ENCODE peak calls at places on chromosome 13, in nine cellular contexts. M, R, G, P, J, N, A, I and X are unnamed samples.

GRCh38 chr13:80669112-80669511 is 328.2 kb upstream of the SPRY2 start:
- DNase-seq in I (no peak), A (no peak), R (no peak), M (no peak), J (no peak), P (no peak), N (no peak), G (no peak), X (no peak)

GRCh38 chr13:99426426-99426825 is 74.8 kb upstream of the TM9SF2 start:
- DNase-seq in G (no peak), R (no peak), P (no peak), J (no peak), M (no peak), I (no peak), A (no peak), N (no peak), X (no peak)

GRCh38 chr13:61002686-61003085 is 413.0 kb downstream of the PCDH20 start:
- DNase-seq in N (no peak), M (no peak), G (no peak), R (no peak), A (no peak), I (no peak), P (no peak), J (no peak), X (no peak)

GRCh38 chr13:85659493-85659892 is 139.7 kb downstream of the SLITRK6 start:
- DNase-seq in G (no peak), N (no peak), R (no peak), M (no peak), I (no peak), A (peak; percentile 66), P (no peak), J (no peak), X (no peak)

GRCh38 chr13:106533101-106533939 is 2.1 kb downstream of the EFNB2 start:
- DNase-seq in I (no peak), G (no peak), P (peak; percentile 84), R (peak; percentile 86), M (peak; percentile 95), A (peak; percentile 88), J (peak; percentile 69), N (no peak), X (no peak)

GRCh38 chr13:43273362-43273761 is 250.0 kb downstream of the DNAJC15 start:
- DNase-seq in M (no peak), R (no peak), J (peak; percentile 67), G (no peak), N (no peak), I (no peak), A (no peak), P (no peak), X (no peak)

GRCh38 chr13:73169971-73170370 is 111.2 kb downstream of the KLF5 start:
- DNase-seq in N (no peak), P (no peak), R (no peak), J (no peak), A (no peak), G (no peak), I (no peak), M (no peak), X (no peak)

GRCh38 chr13:108859202-108860012 is 230.0 kb downstream of the MYO16 start:
- DNase-seq in R (no peak), M (peak; percentile 49), G (no peak), P (no peak), A (peak; percentile 74), J (peak; percentile 58), N (no peak), I (no peak), X (no peak)

GRCh38 chr13:49298903-49299605 is 51.3 kb downstream of the CDADC1 start:
- DNase-seq in J (no peak), A (no peak), G (no peak), R (no peak), I (no peak), P (no peak), N (no peak), M (no peak), X (no peak)

GRCh38 chr13:111215081-111216047 is 100.3 kb downstream of the ARHGEF7 start:
- DNase-seq in G (no peak), R (no peak), J (no peak), I (no peak), N (no peak), M (no peak), P (no peak), A (no peak), X (no peak)

GRCh38 chr13:114224201-114224600 is 10.5 kb upstream of the CDC16 start:
- DNase-seq in I (no peak), A (no peak), J (no peak), R (no peak), G (no peak), M (no peak), P (no peak), N (no peak), X (no peak)

GRCh38 chr13:84433024-84433423 is 550.8 kb upstream of the SLITRK1 start:
- DNase-seq in A (peak; percentile 4), N (no peak), I (no peak), J (peak; percentile 93), G (no peak), M (no peak), P (no peak), R (no peak), X (no peak)

GRCh38 chr13:33150146-33150545 is 133.9 kb downstream of the KL start:
- DNase-seq in A (peak; percentile 34), M (no peak), G (no peak), R (no peak), N (no peak), P (no peak), J (no peak), I (no peak), X (no peak)

GRCh38 chr13:27853871-27854270 is 61.6 kb downstream of the GSX1 start:
- DNase-seq in J (no peak), G (no peak), M (no peak), I (no peak), N (no peak), R (no peak), P (no peak), A (no peak), X (no peak)

GRCh38 chr13:71721117-71721516 is 145.9 kb downstream of the DACH1 start:
- DNase-seq in I (no peak), J (no peak), M (no peak), N (no peak), G (no peak), R (no peak), P (no peak), A (no peak), X (no peak)

GRCh38 chr13:28161370-28161769 is 23.0 kb downstream of the PAN3 start:
- DNase-seq in N (no peak), J (peak; percentile 60), G (no peak), R (no peak), P (no peak), A (no peak), I (peak; percentile 64), M (peak; percentile 71), X (no peak)

GRCh38 chr13:52832268-52832667 is 16.2 kb downstream of the PCDH8 start:
- DNase-seq in A (no peak), J (no peak), I (no peak), N (no peak), R (no peak), G (no peak), M (no peak), P (no peak), X (no peak)

DNA sequence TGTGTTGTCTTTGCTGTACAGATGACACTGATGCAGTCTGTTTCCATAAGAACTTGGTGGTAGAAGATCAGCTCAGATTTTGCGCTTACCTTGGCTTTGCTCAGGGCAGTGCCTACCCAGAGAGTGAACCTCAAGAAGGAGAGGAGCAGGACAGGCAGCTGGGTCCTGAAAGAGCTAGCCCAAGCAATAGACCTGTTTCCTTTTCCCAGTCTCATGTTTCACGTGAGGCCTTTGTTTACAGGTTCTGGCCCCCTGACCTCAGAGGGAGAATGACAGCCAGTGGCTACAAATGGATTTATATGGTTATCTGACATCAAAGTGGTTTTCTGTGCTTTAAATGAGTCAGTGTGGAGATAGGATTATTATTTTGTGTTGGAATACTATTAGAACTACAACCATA is 40.1 kb downstream of the METTL21C start:
- DNase-seq in G (no peak), M (no peak), R (no peak), A (no peak), I (no peak), J (no peak), N (no peak), P (no peak), X (no peak)
- H3K36me3 ChIP-seq in G (peaks cover 16% of the 10 kb centered on the region), M (peaks cover 3% of the 10 kb centered on the region), R (peaks cover 17% of the 10 kb centered on the region), A (peaks cover 7% of the 10 kb centered on the region), I (peaks cover 46% of the 10 kb centered on the region), J (peaks cover 20% of the 10 kb centered on the region), N (peaks cover 35% of the 10 kb centered on the region), P (peaks cover 16% of the 10 kb centered on the region), X (peaks cover 82% of the 10 kb centered on the region)

DNA sequence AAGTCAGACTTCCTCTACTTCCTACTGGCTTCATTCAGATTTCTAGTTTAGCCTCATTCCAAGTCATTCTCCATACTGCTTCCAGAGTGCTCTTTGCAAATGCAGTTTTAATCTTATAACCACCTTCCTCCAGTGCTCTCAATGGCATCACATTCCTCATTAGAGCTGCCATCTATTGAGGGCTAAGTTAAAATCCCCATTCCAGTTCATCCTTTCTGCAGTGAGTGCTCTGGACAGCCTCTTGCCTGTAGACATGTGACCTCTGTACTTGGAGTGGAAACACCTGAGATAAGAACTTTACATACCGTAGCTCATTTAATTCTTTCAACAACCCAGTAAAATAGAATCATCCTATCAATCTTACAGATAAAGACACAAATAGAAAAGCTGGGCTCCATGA is 57.9 kb upstream of the MAB21L1 start:
- DNase-seq in A (no peak), P (no peak), J (no peak), G (no peak), I (no peak), N (no peak), M (no peak), R (no peak), X (no peak)
- H3K4me1 ChIP-seq in A (no peaks in the 10 kb centered on the region), P (no peaks in the 10 kb centered on the region), J (no peaks in the 10 kb centered on the region), G (no peaks in the 10 kb centered on the region), I (no peaks in the 10 kb centered on the region), N (no peaks in the 10 kb centered on the region), M (no peaks in the 10 kb centered on the region), R (no peaks in the 10 kb centered on the region), X (no peaks in the 10 kb centered on the region)

DNA sequence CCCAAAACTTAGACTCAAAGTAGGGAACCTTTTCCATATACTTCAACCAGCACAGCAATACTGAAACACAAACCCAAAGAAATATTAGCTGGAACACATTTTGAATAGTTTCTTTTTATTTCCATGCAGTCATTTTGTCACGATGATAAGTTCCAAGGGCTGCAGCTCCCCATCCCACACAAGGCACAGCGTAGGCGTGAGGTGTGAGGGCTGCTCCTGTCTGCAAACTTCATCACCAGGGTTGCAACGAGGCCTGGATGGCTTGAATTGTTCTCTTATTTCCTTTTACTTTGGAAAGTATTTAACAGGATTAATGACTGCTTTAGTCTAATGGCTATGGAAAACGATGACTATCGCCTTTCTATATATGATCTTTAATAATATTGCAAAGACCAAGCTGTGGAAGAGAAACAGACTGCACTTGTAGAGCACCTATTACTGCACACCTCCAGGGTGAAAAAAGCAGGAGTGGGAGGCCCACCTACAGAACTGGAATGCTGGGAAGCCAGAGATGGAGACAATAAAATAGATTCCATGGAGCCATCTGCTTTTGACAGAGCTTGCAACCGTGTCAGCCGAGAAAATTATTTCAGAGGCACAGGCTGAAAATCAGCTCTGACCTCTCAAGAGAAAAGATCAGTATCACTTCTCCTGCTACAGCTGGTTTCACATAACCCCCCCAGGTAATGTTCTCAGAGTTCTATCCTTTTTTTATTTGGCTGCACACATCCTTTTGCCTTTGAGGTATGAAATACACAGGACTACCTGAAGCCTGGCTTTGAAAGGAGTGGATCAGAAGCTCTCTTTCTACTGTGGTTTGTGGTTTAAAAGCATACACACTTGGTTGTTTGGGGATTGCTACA is 274.5 kb upstream of the NBEA start:
- DNase-seq in R (no peak), P (no peak), M (no peak), N (no peak), J (no peak), G (no peak), A (no peak), I (no peak), X (no peak)
- H3K27me3 ChIP-seq in R (no peaks in the 10 kb centered on the region), P (no peaks in the 10 kb centered on the region), M (no peaks in the 10 kb centered on the region), N (no peaks in the 10 kb centered on the region), J (no peaks in the 10 kb centered on the region), G (no peaks in the 10 kb centered on the region), A (no peaks in the 10 kb centered on the region), I (no peaks in the 10 kb centered on the region), X (no peaks in the 10 kb centered on the region)

GRCh38 chr13:97346097-97346496 is 87.9 kb upstream of the RAP2A start:
- DNase-seq in R (no peak), M (no peak), J (no peak), N (no peak), G (no peak), P (no peak), A (no peak), I (no peak), X (no peak)
- H3K36me3 ChIP-seq in R (peaks cover 25% of the 10 kb centered on the region), M (no peaks in the 10 kb centered on the region), J (peaks cover 19% of the 10 kb centered on the region), N (peaks cover 25% of the 10 kb centered on the region), G (peaks cover 25% of the 10 kb centered on the region), P (peaks cover 22% of the 10 kb centered on the region), A (peaks cover 10% of the 10 kb centered on the region), I (no peaks in the 10 kb centered on the region), X (peaks cover 51% of the 10 kb centered on the region)